ENCODE peak calls at places on chromosomes 5 and 9, in seven cellular contexts. Z is pulmonary artery endothelial cell; B is NK-92 treated with Interleukin-12 subunit alpha and Interleukin-12 subunit beta, amount 100 ng/mL, for 24 hours; S is COLO829; D is NCI-H1092; L is kidney glomerular epithelial cell; G is GM23338. M is an unnamed sample.

GRCh38 chr5:167766957-167767356 is 524.5 kb upstream of the WWC1 start:
- DNase-seq in D (no peak), L (no peak), G (no peak), S (no peak), B (no peak), Z (no peak), M (no peak)

GRCh38 chr9:129938291-129938979 is 103.2 kb downstream of the USP20 start:
- DNase-seq in Z (peak), S (peak), L (peak), B (no peak), G (peak), D (no peak), M (no peak)

GRCh38 chr9:16721972-16722371 is 148.5 kb downstream of the BNC2 start:
- DNase-seq in Z (no peak), S (no peak), D (no peak), L (peak), B (no peak), G (no peak), M (no peak)

GRCh38 chr5:1348986-1349245 is 4.0 kb upstream of the CLPTM1L start:
- DNase-seq in Z (no peak), G (peak), B (no peak), L (no peak), D (no peak), S (no peak), M (no peak)

GRCh38 chr9:100515578-100516494 is 42.9 kb downstream of the TMEFF1 start:
- DNase-seq in B (no peak), S (peak), Z (no peak), G (peak), L (no peak), D (no peak), M (no peak)

GRCh38 chr5:73591102-73591695 is 25.7 kb downstream of the UTP15 start:
- DNase-seq in S (peak), Z (peak), D (peak), L (peak), G (peak), B (no peak), M (peak)

GRCh38 chr9:27183701-27184100 is 74.7 kb downstream of the TEK start:
- DNase-seq in G (no peak), Z (no peak), B (no peak), L (no peak), S (no peak), D (no peak), M (no peak)

GRCh38 chr9:36443581-36443980 is 43.5 kb upstream of the RNF38 start:
- DNase-seq in G (no peak), B (no peak), S (no peak), Z (no peak), L (no peak), D (no peak), M (no peak)

GRCh38 chr9:20603524-20604268 is 18.6 kb downstream of the MLLT3 start:
- DNase-seq in S (no peak), L (no peak), G (no peak), Z (no peak), B (no peak), D (no peak), M (no peak)